ENCODE peak calls at places on chromosome 9, in four cellular contexts. T is astrocyte of the spinal cord, B is glutamatergic neuron, M is neural progenitor cell. G is an unnamed sample.

GRCh38 chr9:122800066-122801060 is at the start of gene OR1K1:
- DNase-seq in T (no peak), B (no peak), M (no peak), G (no peak)

GRCh38 chr9:93658184-93658925 is 82.0 kb downstream of the PHF2 start:
- DNase-seq in T (no peak), B (peak), M (no peak), G (no peak)

GRCh38 chr9:112867275-112867991 is 23.2 kb downstream of the SLC46A2 start:
- DNase-seq in T (peak), B (no peak), M (peak), G (no peak)

GRCh38 chr9:114364123-114364522 is 23.7 kb downstream of the AKNA start:
- DNase-seq in T (peak), B (no peak), M (no peak), G (no peak)

GRCh38 chr9:15697459-15697858 is 144.6 kb downstream of the CCDC171 start:
- DNase-seq in T (peak), B (no peak), M (no peak), G (no peak)

GRCh38 chr9:137244486-137245449 is 3.7 kb downstream of the TUBB4B start:
- DNase-seq in T (no peak), B (no peak), M (peak), G (no peak)

GRCh38 chr9:121802753-121803152 is 151.3 kb downstream of the DAB2IP start:
- DNase-seq in T (no peak), B (no peak), M (no peak), G (no peak)

GRCh38 chr9:36191290-36191645 is 547 bp downstream of the CLTA start:
- DNase-seq in T (no peak), B (no peak), M (peak), G (no peak)

GRCh38 chr9:95316794-95317118 is 753 bp downstream of the FANCC start:
- DNase-seq in T (peak), B (peak), M (peak), G (peak)

GRCh38 chr9:17807670-17808282 is 228.9 kb downstream of the SH3GL2 start:
- DNase-seq in T (no peak), B (no peak), M (no peak), G (no peak)

GRCh38 chr9:128201441-128202369 is 1.5 kb upstream of the DNM1 start:
- DNase-seq in T (peak), B (no peak), M (no peak), G (no peak)

GRCh38 chr9:92652461-92652860 is 17.5 kb downstream of the IPPK start:
- DNase-seq in T (no peak), B (no peak), M (no peak), G (no peak)

GRCh38 chr9:128136816-128137793 is 9.6 kb upstream of the PTGES2 start:
- DNase-seq in T (peak), B (peak), M (no peak), G (no peak)

GRCh38 chr9:113219186-113219936 is 1.7 kb downstream of the FKBP15 start:
- DNase-seq in T (no peak), B (no peak), M (no peak), G (no peak)

GRCh38 chr9:129235931-129236331 is 57.9 kb upstream of the IER5L start:
- DNase-seq in T (no peak), B (no peak), M (no peak), G (no peak)

G was measured in D341Med.